ENCODE peak calls at places on chromosomes 4 and X, in eight cellular contexts. Q, R, P, S, A, O, W and V are unnamed samples.

GRCh38 chrX:39859991-39860861 is 237.5 kb downstream of the BCOR start:
- DNase-seq in Q (peak), R (no peak), P (peak), S (peak), A (peak), O (peak), W (no peak), V (peak)

GRCh38 chr4:164683040-164683439 is 70.9 kb upstream of the SMIM31 start:
- DNase-seq in Q (no peak), R (no peak), P (no peak), S (no peak), A (no peak), O (no peak), W (no peak), V (no peak)

GRCh38 chr4:5969777-5970176 is 48.5 kb downstream of the C4orf50 start:
- DNase-seq in Q (no peak), R (no peak), P (no peak), S (no peak), A (no peak), O (no peak), W (no peak), V (no peak)

GRCh38 chrX:128759745-128760144 is 707.5 kb upstream of the ACTRT1 start:
- DNase-seq in Q (no peak), R (no peak), P (no peak), S (no peak), A (no peak), O (no peak), W (no peak), V (no peak)

GRCh38 chr4:75344915-75345314 is 169.3 kb downstream of the RCHY1 start:
- DNase-seq in Q (peak), R (no peak), P (no peak), S (no peak), A (no peak), O (peak), W (no peak), V (peak)

GRCh38 chr4:38095691-38096090 is 135.5 kb downstream of the PTTG2 start:
- DNase-seq in Q (no peak), R (no peak), P (no peak), S (no peak), A (no peak), O (no peak), W (no peak), V (no peak)

GRCh38 chrX:110987292-110987691 is 108.7 kb upstream of the PAK3 start:
- DNase-seq in Q (no peak), R (no peak), P (no peak), S (no peak), A (no peak), O (no peak), W (no peak), V (no peak)

GRCh38 chrX:107678957-107679740 is 50.8 kb downstream of the PRPS1 start:
- DNase-seq in Q (peak), R (no peak), P (peak), S (peak), A (peak), O (no peak), W (peak), V (peak)

GRCh38 chr4:3702084-3702521 is 64.1 kb upstream of the ADRA2C start:
- DNase-seq in Q (no peak), R (no peak), P (no peak), S (no peak), A (no peak), O (no peak), W (no peak), V (no peak)

GRCh38 chrX:9033586-9033985 is 341 bp downstream of the FAM9B start:
- DNase-seq in Q (no peak), R (no peak), P (no peak), S (no peak), A (no peak), O (no peak), W (no peak), V (no peak)

GRCh38 chr4:46781434-46782092 is 127.5 kb downstream of the COX7B2 start:
- DNase-seq in Q (no peak), R (no peak), P (no peak), S (no peak), A (no peak), O (no peak), W (no peak), V (no peak)

GRCh38 chrX:20221902-20222301 is 44.8 kb downstream of the RPS6KA3 start:
- DNase-seq in Q (no peak), R (no peak), P (no peak), S (no peak), A (no peak), O (no peak), W (no peak), V (no peak)

GRCh38 chr4:72496119-72496518 is 72.9 kb downstream of the ADAMTS3 start:
- DNase-seq in Q (peak), R (no peak), P (no peak), S (peak), A (no peak), O (no peak), W (no peak), V (peak)

GRCh38 chr4:39814403-39815185 is 116.7 kb downstream of the UBE2K start:
- DNase-seq in Q (peak), R (no peak), P (no peak), S (peak), A (no peak), O (no peak), W (no peak), V (no peak)

GRCh38 chr4:38109896-38110295 is 149.7 kb downstream of the PTTG2 start:
- DNase-seq in Q (no peak), R (peak), P (no peak), S (no peak), A (no peak), O (no peak), W (no peak), V (no peak)

GRCh38 chr4:124757121-124757520 is 44.6 kb upstream of the ANKRD50 start:
- DNase-seq in Q (peak), R (no peak), P (no peak), S (peak), A (no peak), O (no peak), W (no peak), V (peak)

GRCh38 chr4:107755841-107756356 is 35.9 kb upstream of the PAPSS1 start:
- DNase-seq in Q (peak), R (no peak), P (no peak), S (no peak), A (no peak), O (no peak), W (no peak), V (no peak)

GRCh38 chr4:101678180-101678579 is 112.3 kb upstream of the BANK1 start:
- DNase-seq in Q (no peak), R (no peak), P (no peak), S (no peak), A (no peak), O (no peak), W (no peak), V (no peak)

GRCh38 chrX:133444952-133445831 is 29.9 kb upstream of the GPC4 start:
- DNase-seq in Q (peak), R (peak), P (no peak), S (peak), A (no peak), O (no peak), W (no peak), V (peak)

GRCh38 chr4:140856692-140857091 is 100.5 kb upstream of the TBC1D9 start:
- DNase-seq in Q (peak), R (peak), P (no peak), S (peak), A (no peak), O (no peak), W (no peak), V (peak)

GRCh38 chr4:99586322-99586721 is 11.7 kb downstream of the MTTP start:
- DNase-seq in Q (no peak), R (no peak), P (no peak), S (no peak), A (no peak), O (no peak), W (no peak), V (no peak)

GRCh38 chrX:47502591-47503222 is 19.7 kb upstream of the ZNF41 start:
- DNase-seq in Q (peak), R (no peak), P (no peak), S (peak), A (no peak), O (no peak), W (no peak), V (no peak)

GRCh38 chr4:19399001-19399400 is 852.7 kb upstream of the SLIT2 start:
- DNase-seq in Q (peak), R (no peak), P (no peak), S (no peak), A (no peak), O (no peak), W (no peak), V (peak)

GRCh38 chrX:21524008-21524407 is 134.1 kb downstream of the KLHL34 start:
- DNase-seq in Q (no peak), R (no peak), P (no peak), S (no peak), A (no peak), O (no peak), W (no peak), V (no peak)

GRCh38 chr4:6746721-6747689 is 31.0 kb downstream of the BLOC1S4 start:
- DNase-seq in Q (peak), R (peak), P (peak), S (no peak), A (no peak), O (no peak), W (no peak), V (no peak)

GRCh38 chrX:9927638-9928037 is 39.5 kb upstream of the CLDN34 start:
- DNase-seq in Q (no peak), R (no peak), P (no peak), S (no peak), A (no peak), O (no peak), W (no peak), V (no peak)

GRCh38 chr4:81221303-81222081 is 6.5 kb upstream of the PRKG2 start:
- DNase-seq in Q (no peak), R (no peak), P (no peak), S (no peak), A (no peak), O (no peak), W (no peak), V (no peak)

GRCh38 chr4:16516796-16517413 is 290.6 kb upstream of the TAPT1 start:
- DNase-seq in Q (peak), R (no peak), P (peak), S (no peak), A (peak), O (peak), W (no peak), V (no peak)

GRCh38 chrX:41526925-41527324 is 79.8 kb downstream of the NYX start:
- DNase-seq in Q (peak), R (no peak), P (no peak), S (peak), A (no peak), O (no peak), W (no peak), V (peak)

GRCh38 chrX:119605739-119606507 is at the start of gene NKRF:
- DNase-seq in Q (peak), R (peak), P (peak), S (peak), A (peak), O (peak), W (peak), V (peak)

GRCh38 chrX:15790766-15791380 is 589 bp downstream of the ZRSR2 start:
- DNase-seq in Q (no peak), R (peak), P (no peak), S (no peak), A (no peak), O (no peak), W (no peak), V (peak)

GRCh38 chrX:132292753-132293152 is 73.5 kb upstream of the RAP2C start:
- DNase-seq in Q (peak), R (peak), P (no peak), S (peak), A (peak), O (peak), W (no peak), V (peak)

GRCh38 chr4:73683033-73683432 is 57.3 kb upstream of the CXCL8 start:
- DNase-seq in Q (no peak), R (no peak), P (no peak), S (peak), A (no peak), O (no peak), W (no peak), V (peak)

GRCh38 chr4:36489798-36490197 is 208.4 kb downstream of the DTHD1 start:
- DNase-seq in Q (no peak), R (no peak), P (no peak), S (no peak), A (no peak), O (no peak), W (no peak), V (peak)

GRCh38 chr4:3315566-3315965 is 22.7 kb downstream of the RGS12 start:
- DNase-seq in Q (no peak), R (no peak), P (no peak), S (no peak), A (no peak), O (no peak), W (no peak), V (no peak)

GRCh38 chr4:54676062-54676461 is 18.3 kb downstream of the KIT start:
- DNase-seq in Q (no peak), R (no peak), P (no peak), S (no peak), A (no peak), O (no peak), W (no peak), V (no peak)

DNA sequence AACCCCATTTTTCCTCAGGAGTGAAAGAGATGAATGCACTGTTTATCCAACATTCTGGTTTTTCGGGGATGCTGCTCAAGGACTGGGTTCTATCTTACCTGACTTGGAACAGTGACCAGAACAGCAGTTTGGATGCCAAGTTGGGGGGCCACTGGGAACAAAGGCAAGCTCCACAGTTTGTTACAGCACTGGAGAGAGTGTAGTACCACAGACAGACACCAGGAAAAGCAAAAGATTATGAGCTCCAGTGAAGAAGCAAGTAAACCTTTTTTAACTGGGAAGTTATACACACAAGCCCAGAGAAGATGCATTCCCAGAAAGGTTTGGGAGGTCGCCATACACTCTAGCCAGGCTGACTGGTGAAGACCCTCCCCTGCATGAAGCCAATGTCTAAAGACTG is 13.6 kb downstream of the C4orf36 start:
- DNase-seq in Q (no peak), R (no peak), P (no peak), S (no peak), A (no peak), O (no peak), W (no peak), V (no peak)
- TF ChIP-seq CTCF in Q (no peak), R (no peak), P (no peak), S (no peak), A (no peak), O (no peak), W (no peak), V (no peak)

DNA sequence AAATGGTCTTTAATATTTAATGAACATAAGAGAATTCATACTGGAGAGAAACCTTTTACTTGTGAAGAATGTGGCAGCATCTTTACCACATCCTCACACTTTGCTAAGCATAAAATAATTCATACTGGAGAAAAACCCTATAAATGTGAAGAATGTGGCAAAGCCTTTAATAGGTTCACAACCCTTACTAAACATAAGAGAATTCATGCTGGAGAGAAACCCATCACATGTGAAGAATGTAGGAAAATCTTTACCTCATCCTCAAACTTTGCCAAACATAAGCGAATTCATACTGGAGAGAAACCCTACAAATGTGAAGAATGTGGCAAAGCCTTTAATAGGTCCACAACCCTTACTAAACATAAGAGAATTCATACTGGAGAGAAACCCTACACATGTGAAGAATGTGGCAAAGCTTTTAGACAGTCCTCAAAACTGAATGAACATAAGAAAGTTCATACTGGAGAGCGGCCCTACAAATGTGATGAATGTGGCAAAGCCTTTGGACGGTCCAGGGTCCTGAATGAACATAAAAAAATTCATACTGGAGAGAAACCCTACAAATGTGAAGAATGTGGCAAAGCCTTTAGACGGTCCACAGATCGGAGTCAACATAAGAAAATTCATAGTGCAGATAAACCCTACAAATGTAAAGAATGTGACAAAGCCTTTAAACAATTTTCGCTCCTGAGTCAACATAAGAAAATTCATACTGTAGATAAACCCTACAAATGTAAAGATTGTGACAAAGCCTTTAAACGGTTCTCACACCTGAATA is 35.6 kb downstream of the ZNF141 start:
- DNase-seq in Q (no peak), R (no peak), P (no peak), S (no peak), A (no peak), O (no peak), W (no peak), V (no peak)
- H3K4me3 ChIP-seq in Q (no peak), R (no peak), P (no peak), S (no peak), A (no peak), O (no peak), W (no peak), V (no peak)

GRCh38 chrX:142084611-142085010 is 120.5 kb downstream of the MAGEC2 start:
- DNase-seq in Q (no peak), R (no peak), P (no peak), S (no peak), A (no peak), O (no peak), W (no peak), V (no peak)

DNA sequence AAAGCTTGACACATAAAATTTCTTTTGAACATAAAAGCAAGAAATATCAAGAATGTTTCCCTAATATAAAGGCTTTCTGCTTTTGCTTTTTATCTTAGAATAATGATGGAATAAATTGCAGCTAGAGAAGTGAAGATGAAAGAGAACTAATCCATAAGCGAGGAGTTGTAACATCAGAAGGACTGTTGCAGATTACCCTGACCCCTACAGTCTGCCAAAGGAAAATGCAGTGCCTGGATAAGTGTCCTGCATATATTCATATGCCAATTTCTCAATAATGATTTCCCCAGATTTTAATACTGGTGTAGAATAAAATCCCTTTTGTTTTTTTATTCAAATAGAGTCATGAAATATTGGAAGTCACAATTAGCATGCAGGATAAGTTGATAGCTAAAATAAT is 115.9 kb downstream of the MAGEC2 start:
- DNase-seq in Q (peak), R (no peak), P (no peak), S (no peak), A (no peak), O (no peak), W (no peak), V (peak)
- TF ChIP-seq CTCF in Q (peak), R (peak), P (no peak), S (no peak), A (peak), O (no peak), W (no peak), V (peak)

DNA sequence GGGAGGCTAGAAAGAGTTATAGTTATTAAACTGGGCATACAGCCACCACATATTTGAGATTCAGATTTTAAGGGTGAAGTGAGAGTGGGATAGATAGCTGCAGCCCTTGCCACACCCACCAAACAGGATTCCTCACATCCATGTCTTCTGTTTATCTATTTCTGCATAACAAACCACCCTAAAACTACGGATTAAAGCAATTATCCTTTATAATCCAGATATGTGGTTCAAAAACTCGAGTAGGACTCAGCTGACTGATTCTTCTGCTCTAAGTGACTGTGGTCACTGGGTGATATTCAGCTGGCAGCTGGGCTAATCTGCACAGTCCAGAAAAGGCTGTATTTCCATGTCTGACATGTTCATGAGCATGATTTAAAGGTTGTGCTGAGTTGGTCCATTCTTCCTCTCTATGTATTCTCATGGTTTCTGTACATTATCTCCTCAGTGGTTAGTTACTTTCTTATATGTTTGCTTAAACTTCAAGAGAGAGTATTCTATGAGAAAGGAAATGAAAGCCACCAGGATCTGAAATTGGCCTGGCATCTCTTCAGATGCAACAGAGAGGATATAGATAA is 459.8 kb upstream of the CTSO start:
- DNase-seq in Q (no peak), R (no peak), P (no peak), S (no peak), A (no peak), O (no peak), W (no peak), V (no peak)
- H3K4me3 ChIP-seq in Q (no peak), R (no peak), P (no peak), S (no peak), A (no peak), O (no peak), W (no peak), V (no peak)

GRCh38 chrX:66110112-66110511 is 53.9 kb upstream of the HEPH start:
- DNase-seq in Q (no peak), R (no peak), P (no peak), S (peak), A (peak), O (no peak), W (no peak), V (peak)
- TF ChIP-seq CTCF in Q (peak), R (peak), P (peak), S (peak), A (peak), O (peak), W (peak), V (peak)

GRCh38 chrX:54358424-54359211 is 772 bp upstream of the WNK3 start:
- DNase-seq in Q (peak), R (no peak), P (peak), S (peak), A (peak), O (peak), W (peak), V (peak)
- H3K4me3 ChIP-seq in Q (peak), R (no peak), P (no peak), S (peak), A (no peak), O (peak), W (peak), V (peak)

DNA sequence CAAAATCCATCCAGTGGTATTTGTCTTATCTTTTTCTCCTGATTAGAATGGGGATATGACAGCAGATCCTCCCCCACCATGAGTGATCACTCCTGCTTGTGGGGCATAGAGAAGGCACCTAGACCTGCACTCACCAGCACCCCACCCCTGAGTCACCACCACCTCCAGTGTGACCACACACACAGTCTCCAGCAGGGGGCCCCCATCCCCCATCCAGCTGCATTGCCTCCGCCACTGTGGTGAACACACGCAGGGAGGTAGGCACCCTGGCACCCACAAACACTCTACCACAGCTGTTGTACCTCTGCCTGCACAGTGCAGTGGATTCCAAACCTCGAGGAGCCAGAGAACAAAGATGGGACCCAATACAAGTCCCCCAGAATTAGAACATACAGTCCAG is 9.0 kb upstream of the MAGEA8 start:
- DNase-seq in Q (peak), R (peak), P (no peak), S (peak), A (peak), O (no peak), W (no peak), V (peak)
- TF ChIP-seq CTCF in Q (no peak), R (peak), P (peak), S (peak), A (no peak), O (peak), W (no peak), V (peak)